ENCODE peak calls at places on chromosomes 3 and 15, in five cellular contexts. A is neuronal stem cell; P is activated T-cell treated with anti-CD3 and anti-CD28 coated beads, Interleukin-2, amount 50 U/mL, for 1 hour; D is MV-4-11; N is A549. S is an unnamed sample.

GRCh38 chr3:139110072-139110830 is 65.6 kb upstream of the PRR23C start:
- DNase-seq in A (no peak), P (no peak), D (no peak), N (no peak), S (no peak)

GRCh38 chr3:127373701-127374625 is 86.1 kb upstream of the PRR20G start:
- DNase-seq in A (no peak), P (no peak), D (no peak), N (peak), S (no peak)

GRCh38 chr3:187736418-187736871 is 8.8 kb downstream of the BCL6 start:
- DNase-seq in A (no peak), P (no peak), D (peak), N (no peak), S (no peak)

GRCh38 chr15:69802432-69802831 is 295.3 kb downstream of the TLE3 start:
- DNase-seq in A (no peak), P (no peak), D (no peak), N (no peak), S (no peak)

GRCh38 chr15:77824361-77824985 is 191.8 kb upstream of the LINGO1 start:
- DNase-seq in A (no peak), P (no peak), D (no peak), N (no peak), S (no peak)

GRCh38 chr15:89648106-89649012 is 6.9 kb downstream of the KIF7 start:
- DNase-seq in A (no peak), P (no peak), D (no peak), N (no peak), S (no peak)

GRCh38 chr3:66363133-66363532 is 137.7 kb downstream of the LRIG1 start:
- DNase-seq in A (no peak), P (no peak), D (no peak), N (no peak), S (no peak)

GRCh38 chr3:11059090-11059798 is 66.7 kb downstream of the SLC6A1 start:
- DNase-seq in A (peak), P (no peak), D (peak), N (peak), S (peak)

GRCh38 chr3:116148881-116149530 is 296.3 kb downstream of the LSAMP start:
- DNase-seq in A (no peak), P (no peak), D (no peak), N (no peak), S (no peak)

GRCh38 chr3:136749106-136749505 is 3.1 kb downstream of the STAG1 start:
- DNase-seq in A (no peak), P (no peak), D (no peak), N (no peak), S (no peak)

GRCh38 chr15:96243701-96244100 is 86.8 kb upstream of the NR2F2 start:
- DNase-seq in A (no peak), P (no peak), D (no peak), N (no peak), S (no peak)

GRCh38 chr15:62105266-62105665 is 38.5 kb downstream of the C2CD4A start:
- DNase-seq in A (no peak), P (no peak), D (no peak), N (no peak), S (no peak)

GRCh38 chr3:143389388-143389787 is 269.8 kb downstream of the CHST2 start:
- DNase-seq in A (no peak), P (no peak), D (no peak), N (no peak), S (no peak)

GRCh38 chr15:63502843-63503738 is 1.3 kb upstream of the USP3 start:
- DNase-seq in A (no peak), P (peak), D (peak), N (peak), S (no peak)

GRCh38 chr15:64693134-64693533 is 82.3 kb downstream of the RBPMS2 start:
- DNase-seq in A (no peak), P (no peak), D (peak), N (no peak), S (no peak)

GRCh38 chr3:33440328-33440577 is at the start of gene UBP1:
- DNase-seq in A (no peak), P (peak), D (no peak), N (no peak), S (no peak)

GRCh38 chr3:120022729-120023128 is 71.5 kb downstream of the GSK3B start:
- DNase-seq in A (no peak), P (no peak), D (no peak), N (no peak), S (no peak)

GRCh38 chr3:117903226-117903625 is 1131.4 kb downstream of the IGSF11 start:
- DNase-seq in A (no peak), P (no peak), D (no peak), N (no peak), S (peak)

GRCh38 chr3:160413613-160414248 is 14.3 kb downstream of the SMC4 start:
- DNase-seq in A (peak), P (peak), D (peak), N (peak), S (peak)

GRCh38 chr3:144677118-144677517 is 705.5 kb downstream of the DIPK2A start:
- DNase-seq in A (no peak), P (no peak), D (no peak), N (no peak), S (no peak)

GRCh38 chr15:76968310-76968709 is 26.6 kb upstream of the PSTPIP1 start:
- DNase-seq in A (no peak), P (no peak), D (no peak), N (no peak), S (no peak)

GRCh38 chr15:79513916-79514315 is 81.8 kb downstream of the MINAR1 start:
- DNase-seq in A (no peak), P (no peak), D (no peak), N (no peak), S (no peak)

GRCh38 chr15:42024303-42024702 is 3.5 kb upstream of the PLA2G4E start:
- DNase-seq in A (no peak), P (no peak), D (no peak), N (no peak), S (no peak)

S was measured in smooth muscle cell of the brain vasculature.